ENCODE peak calls at places on chromosomes 6 and 20, in nine cellular contexts. S is AG04450; T is foreskin fibroblast; H is NCI-H446; G is stimulated activated CD8-positive, alpha-beta memory T cell treated with anti-CD3 and anti-CD28 coated beads, Interleukin-15, amount 100 ng/mL, for 1 hour; E is HCT116; O is NCI-H146; V is H4; M is T follicular helper cell. U is an unnamed sample.

GRCh38 chr6:56387621-56388413 is 140.4 kb upstream of the COL21A1 start:
- DNase-seq in S (no peak), T (peak; percentile 42), H (no peak), G (no peak), E (no peak), O (no peak), V (no peak), M (no peak), U (no peak)

GRCh38 chr20:58109918-58110635 is 118.4 kb downstream of the ANKRD60 start:
- DNase-seq in S (no peak), T (peak; percentile 35), H (no peak), G (no peak), E (no peak), O (no peak), V (no peak), M (no peak), U (no peak)

GRCh38 chr6:1762203-1762602 is 152.5 kb downstream of the FOXC1 start:
- DNase-seq in S (no peak), T (no peak), H (no peak), G (no peak), E (no peak), O (no peak), V (no peak), M (no peak), U (no peak)

GRCh38 chr6:127464161-127464880 is 5.1 kb upstream of the KIAA0408 start:
- DNase-seq in S (peak; percentile 55), T (peak; percentile 84), H (no peak), G (no peak), E (no peak), O (no peak), V (no peak), M (no peak), U (no peak)

GRCh38 chr6:11527274-11527870 is 10.2 kb upstream of the TMEM170B start:
- DNase-seq in S (no peak), T (peak; percentile 64), H (no peak), G (no peak), E (no peak), O (no peak), V (no peak), M (no peak), U (no peak)

GRCh38 chr20:57133926-57134650 is 132.4 kb downstream of the BMP7 start:
- DNase-seq in S (no peak), T (peak; percentile 10), H (no peak), G (no peak), E (no peak), O (no peak), V (no peak), M (no peak), U (no peak)

GRCh38 chr6:140017470-140017869 is 643.0 kb upstream of the CITED2 start:
- DNase-seq in S (no peak), T (no peak), H (no peak), G (no peak), E (no peak), O (no peak), V (no peak), M (no peak), U (no peak)

GRCh38 chr6:114108119-114109002 is 137.4 kb upstream of the HDAC2 start:
- DNase-seq in S (peak; percentile 34), T (peak; percentile 84), H (no peak), G (no peak), E (peak; percentile 64), O (peak; percentile 78), V (peak; percentile 34), M (no peak), U (no peak)

GRCh38 chr6:104566411-104566810 is 293.3 kb downstream of the HACE1 start:
- DNase-seq in S (no peak), T (no peak), H (no peak), G (no peak), E (no peak), O (no peak), V (no peak), M (no peak), U (no peak)

U was measured in naive thymus-derived CD8-positive, alpha-beta T cell.